ENCODE peak calls at places on chromosomes 4 and X, in seven cellular contexts. X is NCI-H2081; K is NB4; H is activated T-cell treated with anti-CD3 and anti-CD28 coated beads, Interleukin-2, amount 50 U/mL, for 48 hours; P is stimulated activated CD4-positive, alpha-beta T cell treated with anti-CD3 and anti-CD28 coated beads, TNF-alpha, amount 100 ng/mL, for 4 hours; C is NCI-H69; I is ovary. E is an unnamed sample.

GRCh38 chrX:45295587-45295986 is 94.9 kb upstream of the DIPK2B start:
- DNase-seq in K (peak; percentile 0), I (no peak), C (peak; percentile 65), P (no peak), X (peak; percentile 62), H (no peak), E (no peak)

GRCh38 chr4:65880594-65880993 is 210.3 kb upstream of the EPHA5 start:
- DNase-seq in H (no peak), K (peak; percentile 19), P (no peak), X (peak; percentile 13), C (peak; percentile 53), I (no peak), E (no peak)

GRCh38 chr4:180538384-180539052 is 1704.7 kb upstream of the TENM3 start:
- DNase-seq in K (no peak), X (no peak), P (no peak), C (peak; percentile 11), I (no peak), H (no peak), E (no peak)

GRCh38 chr4:114642173-114642780 is 43.7 kb downstream of the UGT8 start:
- DNase-seq in H (no peak), X (peak; percentile 63), K (no peak), C (peak; percentile 49), I (no peak), P (no peak), E (no peak)

GRCh38 chr4:80192937-80193336 is 4.4 kb upstream of the PRDM8 start:
- DNase-seq in C (no peak), X (no peak), K (no peak), H (no peak), I (no peak), P (no peak), E (no peak)

GRCh38 chr4:169184236-169184635 is 86.5 kb downstream of the SH3RF1 start:
- DNase-seq in X (no peak), H (no peak), K (no peak), P (no peak), C (no peak), I (no peak), E (no peak)

GRCh38 chr4:188942606-188943005 is 803.4 kb downstream of the TRIML1 start:
- DNase-seq in X (no peak), K (no peak), P (no peak), I (no peak), H (no peak), C (no peak), E (no peak)

GRCh38 chr4:127783971-127784519 is 1.9 kb downstream of the HSPA4L start:
- DNase-seq in X (peak; percentile 6), I (no peak), H (no peak), P (no peak), K (no peak), C (no peak), E (no peak)

GRCh38 chr4:52096048-52096447 is 44.9 kb downstream of the SPATA18 start:
- DNase-seq in I (no peak), X (no peak), P (no peak), H (no peak), C (peak; percentile 6), K (no peak), E (no peak)

E was measured in non-pigmented ciliary epithelial cell.